ENCODE peak calls at places on chromosome 20, in eight cellular contexts. F is heart left ventricle, L is A549, K is right lobe of liver, M is HCT116, C is esophagus squamous epithelium, T is body of pancreas, P is ascending aorta. A is an unnamed sample. For H3K4me1, the result is how much of the 10 kb centered on the place peaks cover.

GRCh38 chr20:10034717-10035571 is at the start of gene ANKEF1:
- DNase-seq in F (peak), L (peak), K (peak), M (peak), C (peak), T (peak), P (peak), A (peak)

GRCh38 chr20:38192323-38192885 is 27.3 kb upstream of the TGM2 start:
- DNase-seq in F (no peak), L (no peak), K (no peak), M (no peak), C (no peak), T (no peak), P (no peak), A (no peak)

GRCh38 chr20:17614176-17614811 is 44.4 kb downstream of the DSTN start:
- DNase-seq in F (peak), L (no peak), K (peak), M (no peak), C (no peak), T (peak), P (no peak), A (peak)

GRCh38 chr20:32052792-32053362 is 835 bp downstream of the HCK start:
- DNase-seq in F (peak), L (no peak), K (peak), M (no peak), C (no peak), T (peak), P (no peak), A (peak)

GRCh38 chr20:56897318-56897962 is 268.3 kb downstream of the TFAP2C start:
- DNase-seq in F (no peak), L (no peak), K (no peak), M (no peak), C (no peak), T (no peak), P (no peak), A (no peak)

GRCh38 chr20:10385850-10386544 is 48.0 kb downstream of the MKKS start:
- DNase-seq in F (no peak), L (no peak), K (no peak), M (no peak), C (no peak), T (no peak), P (no peak), A (no peak)

GRCh38 chr20:12916699-12917098 is 92.1 kb upstream of the SPTLC3 start:
- DNase-seq in F (no peak), L (no peak), K (peak), M (no peak), C (no peak), T (no peak), P (no peak), A (no peak)

GRCh38 chr20:46237736-46238135 is 70.6 kb downstream of the CDH22 start:
- DNase-seq in F (no peak), L (no peak), K (no peak), M (no peak), C (no peak), T (no peak), P (no peak), A (no peak)

GRCh38 chr20:61435823-61436220 is 183.8 kb downstream of the CDH4 start:
- DNase-seq in F (no peak), L (no peak), K (no peak), M (no peak), C (no peak), T (no peak), P (no peak), A (no peak)
- H3K4me1 ChIP-seq in F (under half), L (under half), K (under half), M (under half), C (under half), T (under half), P (under half), A (under half)

DNA sequence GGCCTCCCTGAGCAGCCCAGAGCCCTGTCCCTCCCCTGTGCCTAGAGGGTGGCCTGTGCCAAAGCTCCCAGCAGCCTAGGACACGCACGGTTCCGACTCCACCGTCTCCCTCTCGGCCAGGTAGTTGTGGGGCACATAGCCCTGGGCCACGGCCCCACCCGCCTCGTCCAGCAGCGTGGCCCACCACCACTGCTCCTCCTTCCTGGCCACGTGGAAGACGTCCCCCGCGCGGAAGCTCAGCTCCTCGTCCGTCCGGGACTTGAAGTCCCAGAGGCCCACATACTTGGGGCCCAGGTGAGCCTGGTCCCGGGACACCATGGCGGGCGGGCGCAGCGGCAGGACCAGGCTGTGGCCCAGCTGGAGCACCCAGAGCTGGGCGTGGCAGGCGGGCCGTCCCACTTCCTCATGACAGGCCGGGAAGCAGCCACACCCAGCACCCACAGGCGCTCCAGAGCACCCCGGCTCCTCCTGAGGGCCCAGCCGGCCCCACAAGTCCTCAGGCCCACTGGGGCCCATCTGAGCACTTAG is at the start of gene PTK6:
- DNase-seq in F (no peak), L (peak), K (peak), M (no peak), C (no peak), T (peak), P (no peak), A (peak)
- H3K4me1 ChIP-seq in F (under half), L (under half), K (under half), M (under half), C (half or more), T (under half), P (under half), A (under half)

GRCh38 chr20:35303735-35304431 is 11.7 kb upstream of the FAM83C start:
- DNase-seq in F (peak), L (peak), K (peak), M (peak), C (peak), T (peak), P (no peak), A (peak)

GRCh38 chr20:35304956-35305355 is 12.7 kb upstream of the FAM83C start:
- DNase-seq in F (no peak), L (no peak), K (no peak), M (no peak), C (no peak), T (no peak), P (no peak), A (no peak)

GRCh38 chr20:35301426-35301825 is 9.2 kb upstream of the FAM83C start:
- DNase-seq in F (no peak), L (no peak), K (no peak), M (no peak), C (no peak), T (no peak), P (no peak), A (no peak)

GRCh38 chr20:35302421-35303335 is 10.5 kb upstream of the FAM83C start:
- DNase-seq in F (no peak), L (no peak), K (no peak), M (no peak), C (no peak), T (no peak), P (no peak), A (no peak)

GRCh38 chr20:35303382-35303734 is 11.1 kb upstream of the FAM83C start:
- DNase-seq in F (no peak), L (no peak), K (no peak), M (no peak), C (no peak), T (no peak), P (no peak), A (no peak)
- H3K4me1 ChIP-seq in F (under half), L (half or more), K (under half), M (under half), C (half or more), T (under half), P (under half), A (under half)

GRCh38 chr20:4689224-4689623 is 32.5 kb upstream of the PRND start:
- DNase-seq in F (no peak), L (no peak), K (no peak), M (no peak), C (no peak), T (no peak), P (no peak), A (no peak)

GRCh38 chr20:4684837-4685413 is 36.8 kb upstream of the PRND start:
- DNase-seq in F (no peak), L (no peak), K (no peak), M (peak), C (no peak), T (no peak), P (no peak), A (no peak)

GRCh38 chr20:4685923-4686221 is 35.8 kb upstream of the PRND start:
- DNase-seq in F (no peak), L (no peak), K (no peak), M (no peak), C (no peak), T (no peak), P (no peak), A (no peak)

GRCh38 chr20:4691753-4692152 is 30.0 kb upstream of the PRND start:
- DNase-seq in F (no peak), L (no peak), K (no peak), M (no peak), C (no peak), T (no peak), P (no peak), A (no peak)

DNA sequence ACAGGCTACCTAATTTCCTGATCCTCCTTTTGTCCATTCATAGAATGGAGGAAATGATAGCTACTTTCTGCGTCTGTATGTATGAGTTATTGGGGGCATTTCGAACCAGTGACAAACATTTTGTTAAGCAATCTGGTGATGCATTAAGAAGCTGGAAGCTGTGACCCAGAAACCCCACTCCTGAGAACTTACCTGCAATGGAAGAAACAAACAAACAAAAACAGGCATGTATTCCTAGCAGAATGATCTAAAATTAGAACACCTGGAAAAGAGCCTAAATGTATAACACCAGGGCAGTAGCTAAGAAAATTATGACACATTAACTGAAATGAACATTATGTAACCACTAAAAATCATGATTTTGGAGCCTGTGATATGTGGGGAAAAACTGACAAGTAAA is 33.4 kb upstream of the PRND start:
- DNase-seq in F (no peak), L (no peak), K (no peak), M (no peak), C (no peak), T (no peak), P (no peak), A (no peak)
- H3K4me1 ChIP-seq in F (under half), L (under half), K (under half), M (under half), C (half or more), T (under half), P (under half), A (under half)

GRCh38 chr20:1619861-1620444 is at the start of gene SIRPB1:
- DNase-seq in F (no peak), L (no peak), K (no peak), M (no peak), C (no peak), T (peak), P (no peak), A (no peak)

GRCh38 chr20:1622450-1622849 is 2.6 kb upstream of the SIRPB1 start:
- DNase-seq in F (no peak), L (no peak), K (no peak), M (no peak), C (no peak), T (no peak), P (no peak), A (no peak)

GRCh38 chr20:1617055-1617454 is 2.8 kb downstream of the SIRPB1 start:
- DNase-seq in F (no peak), L (no peak), K (no peak), M (no peak), C (no peak), T (no peak), P (no peak), A (no peak)

GRCh38 chr20:1618479-1618878 is 1.3 kb downstream of the SIRPB1 start:
- DNase-seq in F (no peak), L (no peak), K (no peak), M (no peak), C (no peak), T (no peak), P (no peak), A (no peak)

GRCh38 chr20:1618954-1619550 is 757 bp downstream of the SIRPB1 start:
- DNase-seq in F (no peak), L (no peak), K (no peak), M (no peak), C (no peak), T (no peak), P (no peak), A (no peak)
- H3K4me1 ChIP-seq in F (under half), L (under half), K (under half), M (under half), C (under half), T (under half), P (under half), A (under half)

GRCh38 chr20:63686492-63687321 is 9.7 kb upstream of the TNFRSF6B start:
- DNase-seq in F (peak), L (no peak), K (peak), M (peak), C (no peak), T (peak), P (peak), A (peak)

GRCh38 chr20:63685269-63686026 is 11.0 kb upstream of the TNFRSF6B start:
- DNase-seq in F (no peak), L (no peak), K (no peak), M (no peak), C (no peak), T (no peak), P (no peak), A (peak)

GRCh38 chr20:63687419-63688233 is 8.8 kb upstream of the TNFRSF6B start:
- DNase-seq in F (no peak), L (no peak), K (no peak), M (no peak), C (no peak), T (no peak), P (no peak), A (peak)

GRCh38 chr20:63688234-63689045 is 8.0 kb upstream of the TNFRSF6B start:
- DNase-seq in F (no peak), L (no peak), K (no peak), M (no peak), C (no peak), T (no peak), P (no peak), A (peak)

GRCh38 chr20:63686094-63686491 is 10.4 kb upstream of the TNFRSF6B start:
- DNase-seq in F (no peak), L (no peak), K (no peak), M (no peak), C (no peak), T (no peak), P (no peak), A (no peak)
- H3K4me1 ChIP-seq in F (under half), L (under half), K (under half), M (half or more), C (half or more), T (under half), P (under half), A (under half)

GRCh38 chr20:5844063-5844681 is 94.0 kb downstream of the SHLD1 start:
- DNase-seq in F (no peak), L (peak), K (no peak), M (peak), C (no peak), T (no peak), P (no peak), A (no peak)
- H3K4me1 ChIP-seq in F (under half), L (under half), K (under half), M (under half), C (under half), T (under half), P (under half), A (under half)

GRCh38 chr20:35344354-35344837 is 52.2 kb upstream of the FAM83C start:
- DNase-seq in F (peak), L (no peak), K (peak), M (no peak), C (no peak), T (peak), P (no peak), A (peak)

GRCh38 chr20:35339007-35339406 is 46.8 kb upstream of the FAM83C start:
- DNase-seq in F (no peak), L (no peak), K (no peak), M (no peak), C (no peak), T (no peak), P (no peak), A (no peak)

GRCh38 chr20:35340436-35340835 is 48.2 kb upstream of the FAM83C start:
- DNase-seq in F (no peak), L (no peak), K (no peak), M (no peak), C (no peak), T (no peak), P (no peak), A (no peak)

GRCh38 chr20:35342154-35342769 is 50.0 kb upstream of the FAM83C start:
- DNase-seq in F (no peak), L (no peak), K (no peak), M (no peak), C (no peak), T (no peak), P (no peak), A (no peak)

GRCh38 chr20:35341366-35342028 is 49.3 kb upstream of the FAM83C start:
- DNase-seq in F (no peak), L (no peak), K (no peak), M (no peak), C (no peak), T (no peak), P (no peak), A (no peak)
- H3K4me1 ChIP-seq in F (under half), L (under half), K (under half), M (under half), C (under half), T (under half), P (under half), A (under half)

GRCh38 chr20:23150304-23151007 is 64.3 kb upstream of the CD93 start:
- DNase-seq in F (peak), L (no peak), K (no peak), M (no peak), C (no peak), T (no peak), P (no peak), A (no peak)
- H3K4me1 ChIP-seq in F (under half), L (under half), K (under half), M (under half), C (half or more), T (under half), P (under half), A (under half)

GRCh38 chr20:1651268-1651667 is 6.3 kb downstream of the SIRPG start:
- DNase-seq in F (no peak), L (no peak), K (no peak), M (no peak), C (no peak), T (no peak), P (no peak), A (no peak)

GRCh38 chr20:1652104-1652503 is 5.5 kb downstream of the SIRPG start:
- DNase-seq in F (no peak), L (no peak), K (no peak), M (no peak), C (no peak), T (no peak), P (no peak), A (no peak)

GRCh38 chr20:1644101-1644962 is 13.2 kb downstream of the SIRPG start:
- DNase-seq in F (no peak), L (no peak), K (no peak), M (no peak), C (no peak), T (no peak), P (no peak), A (no peak)

GRCh38 chr20:1646975-1647431 is 10.6 kb downstream of the SIRPG start:
- DNase-seq in F (no peak), L (no peak), K (no peak), M (no peak), C (no peak), T (no peak), P (no peak), A (no peak)

GRCh38 chr20:1648101-1648500 is 9.5 kb downstream of the SIRPG start:
- DNase-seq in F (no peak), L (no peak), K (no peak), M (no peak), C (no peak), T (no peak), P (no peak), A (no peak)
- H3K4me1 ChIP-seq in F (under half), L (under half), K (under half), M (under half), C (under half), T (under half), P (under half), A (under half)

A was measured in mucosa of descending colon.